ENCODE peak calls at places on chromosomes 16 and 17, in four cellular contexts. F is neural progenitor cell, Q is DND-41, H is fibroblast of lung. N is an unnamed sample.

GRCh38 chr16:66711581-66711980 is 15.0 kb upstream of the CMTM4 start:
- DNase-seq in H (no peak), Q (no peak), F (no peak), N (no peak)

GRCh38 chr16:66255647-66256046 is 110.8 kb upstream of the CDH5 start:
- DNase-seq in H (no peak), Q (no peak), F (no peak), N (no peak)

GRCh38 chr16:49474741-49475140 is 101.1 kb downstream of the C16orf78 start:
- DNase-seq in Q (no peak), H (no peak), F (no peak), N (no peak)

GRCh38 chr16:69796285-69797118 is 34.4 kb downstream of the WWP2 start:
- DNase-seq in F (peak; percentile 80), Q (peak; percentile 15), H (peak; percentile 84), N (peak; percentile 78)

GRCh38 chr17:17345294-17345597 is 42.1 kb downstream of the NT5M start:
- DNase-seq in Q (no peak), H (no peak), F (no peak), N (no peak)

GRCh38 chr16:78703951-78704350 is 604.5 kb downstream of the WWOX start:
- DNase-seq in Q (no peak), F (no peak), H (peak; percentile 24), N (no peak)

GRCh38 chr16:67399218-67399733 is 6.0 kb upstream of the TPPP3 start:
- DNase-seq in H (no peak), F (peak; percentile 90), Q (no peak), N (peak; percentile 48)

GRCh38 chr17:66451188-66452149 is 149.1 kb downstream of the PRKCA start:
- DNase-seq in F (peak; percentile 63), Q (peak; percentile 56), H (no peak), N (no peak)

GRCh38 chr17:33949100-33949499 is 306.0 kb upstream of the CCL2 start:
- DNase-seq in Q (no peak), H (no peak), F (peak; percentile 70), N (peak; percentile 24)

GRCh38 chr17:39239640-39240314 is 14.0 kb upstream of the STAC2 start:
- DNase-seq in H (no peak), F (peak; percentile 81), Q (peak; percentile 48), N (no peak)

GRCh38 chr16:30032083-30032819 is 1.2 kb upstream of the TLCD3B start:
- DNase-seq in Q (peak; percentile 80), H (peak; percentile 70), F (peak; percentile 83), N (peak; percentile 65)

GRCh38 chr16:86158688-86159360 is 259.9 kb downstream of the IRF8 start:
- DNase-seq in F (no peak), H (peak; percentile 26), Q (no peak), N (no peak)

GRCh38 chr16:3652373-3653037 is 2.0 kb upstream of the DNASE1 start:
- DNase-seq in Q (no peak), H (no peak), F (no peak), N (no peak)

GRCh38 chr16:77945126-77945525 is 77.2 kb upstream of the CLEC3A start:
- DNase-seq in F (no peak), H (no peak), Q (no peak), N (peak; percentile 51)

GRCh38 chr16:2420035-2420434 is 9.2 kb upstream of the CCNF start:
- DNase-seq in F (no peak), Q (no peak), H (no peak), N (peak; percentile 22)

GRCh38 chr17:17876959-17877547 is 40.3 kb upstream of the SREBF1 start:
- DNase-seq in H (peak; percentile 71), F (no peak), Q (no peak), N (peak; percentile 61)

GRCh38 chr17:48611681-48612455 is 1.1 kb upstream of the HOXB7 start:
- DNase-seq in H (no peak), Q (no peak), F (peak; percentile 51), N (peak; percentile 53)

GRCh38 chr17:7141824-7142223 is 27.2 kb upstream of the ASGR2 start:
- DNase-seq in H (no peak), Q (no peak), F (no peak), N (no peak)

GRCh38 chr17:58936295-58936694 is 170.4 kb downstream of the TRIM37 start:
- DNase-seq in F (no peak), H (no peak), Q (no peak), N (no peak)

GRCh38 chr16:59604331-59604730 is 870.2 kb upstream of the GOT2 start:
- DNase-seq in F (no peak), Q (no peak), H (peak; percentile 9), N (peak; percentile 30)

GRCh38 chr17:28030386-28030785 is 12.1 kb upstream of the NLK start:
- DNase-seq in F (no peak), H (no peak), Q (no peak), N (no peak)

GRCh38 chr17:62309381-62309780 is 71.0 kb upstream of the EFCAB3 start:
- DNase-seq in H (peak; percentile 3), F (no peak), Q (no peak), N (no peak)

GRCh38 chr17:14471052-14471451 is 170.2 kb downstream of the HS3ST3B1 start:
- DNase-seq in F (no peak), Q (no peak), H (peak; percentile 88), N (peak; percentile 90)

GRCh38 chr16:48054881-48055601 is 100.8 kb downstream of the ABCC12 start:
- DNase-seq in F (peak; percentile 75), Q (peak; percentile 19), H (peak; percentile 78), N (peak; percentile 81)

DNA sequence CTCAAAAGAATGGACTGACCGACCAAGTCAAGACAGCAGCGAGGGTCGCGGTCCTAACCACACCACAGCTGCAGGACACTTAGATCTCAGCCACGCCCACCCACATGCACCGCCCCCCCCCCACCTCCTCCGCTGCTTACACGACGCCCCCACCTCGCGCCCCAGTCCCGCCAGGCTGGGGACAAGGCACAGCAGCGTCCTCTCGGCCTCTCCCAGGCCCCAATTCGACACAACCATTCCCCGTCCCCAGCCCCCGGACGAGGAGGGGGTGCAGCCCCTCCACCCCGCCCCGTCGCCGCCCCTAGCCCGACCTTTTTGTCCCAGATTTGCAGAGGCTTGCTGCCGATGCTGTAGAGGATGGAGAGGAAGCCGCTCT is 472 bp downstream of the CFAP20 start:
- DNase-seq in F (peak; percentile 76), Q (peak; percentile 45), H (no peak), N (peak; percentile 39)
- TF ChIP-seq EZH2 in F (no peak), Q (no peak), H (no peak), N (no peak)

GRCh38 chr17:63841350-63842172 is 924 bp downstream of the SMARCD2 start:
- DNase-seq in H (peak; percentile 65), Q (peak; percentile 28), F (peak; percentile 71), N (peak; percentile 72)

GRCh38 chr17:63842173-63842539 is 329 bp downstream of the SMARCD2 start:
- DNase-seq in F (no peak), Q (peak; percentile 48), H (peak; percentile 14), N (no peak)

GRCh38 chr17:63838586-63839184 is 3.8 kb downstream of the SMARCD2 start:
- DNase-seq in F (no peak), Q (no peak), H (peak; percentile 96), N (peak; percentile 87)

GRCh38 chr17:63842540-63843386 is at the start of gene SMARCD2:
- DNase-seq in F (peak; percentile 99), Q (peak; percentile 99), H (peak; percentile 100), N (peak; percentile 99)

GRCh38 chr17:63840591-63841349 is 1.7 kb downstream of the SMARCD2 start:
- DNase-seq in H (peak; percentile 33), F (no peak), Q (no peak), N (peak; percentile 34)
- H3K79me2 ChIP-seq in H (peaks cover 47% of the 10 kb centered on the region), F (peaks cover 46% of the 10 kb centered on the region), Q (peaks cover 66% of the 10 kb centered on the region), N (peaks cover 65% of the 10 kb centered on the region)

GRCh38 chr17:73645050-73645871 is 1.0 kb upstream of the SDK2 start:
- DNase-seq in H (peak; percentile 26), F (peak; percentile 94), Q (peak; percentile 12), N (peak; percentile 50)

GRCh38 chr17:73643846-73644144 is 450 bp downstream of the SDK2 start:
- DNase-seq in Q (no peak), F (peak; percentile 58), H (no peak), N (no peak)

GRCh38 chr17:73642659-73643011 is 1.6 kb downstream of the SDK2 start:
- DNase-seq in H (no peak), F (no peak), Q (no peak), N (no peak)

GRCh38 chr17:73643012-73643845 is 1.0 kb downstream of the SDK2 start:
- DNase-seq in Q (no peak), F (peak; percentile 71), H (no peak), N (peak; percentile 26)

DNA sequence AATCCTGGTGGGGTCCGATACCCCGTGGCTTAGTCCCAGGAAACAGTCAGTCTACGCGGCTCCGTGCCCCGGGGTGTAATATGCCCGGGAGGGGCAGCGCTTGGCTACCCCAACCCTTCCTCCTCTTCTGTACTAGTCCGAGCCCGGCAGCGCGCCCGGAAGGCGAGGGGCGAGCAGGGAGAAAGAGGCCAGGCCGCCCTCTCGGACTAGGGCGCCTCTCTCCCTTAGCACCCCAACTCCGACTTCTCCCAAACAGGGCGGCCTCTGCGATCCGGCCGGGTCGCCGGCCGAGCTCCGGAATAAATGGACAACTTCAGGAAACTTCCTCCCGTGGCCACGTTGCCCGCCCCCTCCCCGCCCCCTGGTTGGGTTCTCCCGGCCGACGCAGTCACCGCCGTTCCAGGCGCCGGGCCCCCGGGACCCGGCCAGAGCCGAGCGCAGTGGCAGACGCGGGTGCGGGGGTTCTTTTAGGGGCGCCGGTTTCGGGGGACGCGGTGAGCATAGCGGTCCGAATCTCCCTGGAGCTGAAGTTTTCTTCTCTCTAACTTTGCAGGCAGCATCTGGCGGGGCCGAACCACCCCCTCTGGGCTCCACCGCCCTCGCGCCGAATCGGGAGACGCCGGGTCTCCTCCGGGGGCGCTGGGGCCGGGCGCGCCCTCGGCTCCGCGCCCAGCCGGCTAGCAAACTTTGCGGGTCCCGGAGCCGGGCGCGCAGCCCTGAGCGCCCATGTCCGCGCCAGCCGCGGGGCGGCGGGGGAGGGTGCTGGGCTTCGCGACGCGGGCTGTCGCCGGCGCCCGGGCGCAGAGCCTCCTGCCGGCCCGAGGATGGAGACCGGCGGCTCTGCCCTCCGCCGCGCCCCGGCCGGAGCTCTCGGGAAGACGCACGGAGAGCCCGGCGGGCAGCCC is at the start of gene SDK2:
- DNase-seq in F (peak; percentile 61), H (no peak), Q (no peak), N (peak; percentile 35)
- TF ChIP-seq EZH2 in F (no peak), H (no peak), Q (no peak), N (peak; percentile 86)

GRCh38 chr16:84604477-84605013 is 13.3 kb downstream of the COTL1 start:
- DNase-seq in Q (no peak), H (no peak), F (peak; percentile 66), N (no peak)

GRCh38 chr16:84606081-84606875 is 11.6 kb downstream of the COTL1 start:
- DNase-seq in Q (no peak), H (no peak), F (no peak), N (no peak)

GRCh38 chr16:84600343-84601229 is 17.3 kb downstream of the COTL1 start:
- DNase-seq in H (peak; percentile 43), Q (no peak), F (no peak), N (peak; percentile 40)

GRCh38 chr16:84605339-84605848 is 12.5 kb downstream of the COTL1 start:
- DNase-seq in Q (no peak), F (no peak), H (no peak), N (no peak)

DNA sequence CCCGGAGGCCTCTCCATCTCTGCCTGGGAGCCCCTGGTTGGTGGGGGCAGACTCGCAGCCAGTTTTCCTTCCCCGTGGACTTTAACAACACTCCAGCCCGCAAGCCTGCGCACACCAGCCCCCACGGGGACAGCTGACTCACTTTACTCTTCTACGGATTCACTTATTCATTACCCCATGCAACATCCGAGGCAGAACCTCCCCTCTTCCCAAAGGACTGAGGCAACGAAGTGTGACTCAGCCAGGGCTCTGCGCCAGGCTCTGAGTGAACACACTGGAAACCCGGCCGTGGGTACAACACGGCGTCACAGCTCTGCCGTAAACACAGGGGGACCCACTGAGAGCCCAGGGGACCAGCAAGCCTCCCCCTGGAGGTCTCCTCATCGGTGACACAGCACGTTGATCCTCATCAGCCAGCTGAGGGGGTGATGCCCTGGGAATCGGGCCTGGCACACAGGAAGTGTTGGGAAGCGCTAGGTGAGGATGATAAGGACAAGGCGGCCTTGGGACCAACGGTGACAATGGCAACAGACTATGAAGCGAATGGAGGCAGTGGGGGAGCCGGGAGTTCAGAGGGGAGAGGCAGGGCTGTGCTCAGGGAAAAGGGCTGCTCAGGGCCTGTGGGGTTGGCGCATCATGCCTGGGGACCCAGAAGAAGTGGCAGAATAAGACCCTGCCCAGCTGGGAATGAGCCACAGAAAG is 14.6 kb downstream of the COTL1 start:
- DNase-seq in H (peak; percentile 98), Q (no peak), F (no peak), N (peak; percentile 99)
- H3K79me2 ChIP-seq in H (peaks cover 85% of the 10 kb centered on the region), Q (no peaks in the 10 kb centered on the region), F (peaks cover 61% of the 10 kb centered on the region), N (peaks cover 81% of the 10 kb centered on the region)

N was measured in GM23248.